ENCODE peak calls at places on chromosomes 6 and 20, in ten cellular contexts. N is stomach, M is breast epithelium, Q is sigmoid colon, S is suprapubic skin, W is H1, T is GM23338, F is endothelial cell of umbilical vein, O is spleen, V is Panc1. G is an unnamed sample.

GRCh38 chr6:21024621-21025020 is 490.4 kb downstream of the CDKAL1 start:
- DNase-seq in N (no peak), Q (no peak), M (no peak), F (peak), O (no peak), T (no peak), W (no peak), S (no peak), V (no peak), G (no peak)

GRCh38 chr6:835476-836160 is 142.7 kb upstream of the EXOC2 start:
- DNase-seq in S (no peak), Q (no peak), F (no peak), M (no peak), T (no peak), W (no peak), N (no peak), V (no peak), O (no peak), G (no peak)

GRCh38 chr20:50335866-50336265 is 145.2 kb downstream of the CEBPB start:
- DNase-seq in S (no peak), T (no peak), Q (no peak), F (no peak), N (no peak), O (no peak), M (no peak), W (no peak), V (no peak), G (no peak)

GRCh38 chr6:83546636-83547035 is 34.3 kb downstream of the PRSS35 start:
- DNase-seq in O (no peak), V (no peak), Q (no peak), T (no peak), N (no peak), S (no peak), M (no peak), F (no peak), W (no peak), G (peak)

GRCh38 chr20:6731951-6732580 is 35.4 kb upstream of the BMP2 start:
- DNase-seq in T (no peak), M (no peak), F (no peak), O (no peak), Q (peak), W (no peak), N (no peak), V (no peak), S (no peak), G (peak)

GRCh38 chr6:33905081-33905609 is 101.3 kb upstream of the MLN start:
- DNase-seq in W (no peak), N (no peak), T (no peak), M (no peak), O (peak), S (no peak), F (no peak), V (no peak), Q (no peak), G (no peak)

GRCh38 chr6:90490030-90490429 is 96.8 kb downstream of the MAP3K7 start:
- DNase-seq in N (no peak), Q (no peak), M (no peak), V (no peak), F (peak), T (peak), O (no peak), W (no peak), S (no peak), G (no peak)

GRCh38 chr6:88246654-88247053 is 80.5 kb upstream of the CNR1 start:
- DNase-seq in F (no peak), Q (no peak), N (no peak), S (no peak), T (no peak), V (no peak), O (no peak), M (no peak), W (no peak), G (no peak)

GRCh38 chr6:52399511-52400315 is 20.4 kb upstream of the EFHC1 start:
- DNase-seq in W (no peak), F (peak), T (peak), Q (no peak), S (no peak), V (no peak), N (no peak), M (no peak), O (no peak), G (peak)

GRCh38 chr20:8464368-8464767 is 332.3 kb downstream of the PLCB1 start:
- DNase-seq in N (peak), F (peak), V (no peak), Q (no peak), S (no peak), T (no peak), O (no peak), W (no peak), M (no peak), G (no peak)

GRCh38 chr20:50305636-50306477 is 115.2 kb downstream of the CEBPB start:
- DNase-seq in O (peak), F (no peak), Q (peak), N (no peak), M (no peak), W (no peak), V (no peak), S (no peak), T (no peak), G (peak)

GRCh38 chr20:16538779-16539178 is 34.5 kb downstream of the KIF16B start:
- DNase-seq in Q (no peak), T (no peak), F (no peak), M (no peak), V (no peak), W (no peak), S (no peak), N (no peak), O (no peak), G (no peak)

GRCh38 chr6:116217069-116217468 is 36.8 kb downstream of the TSPYL4 start:
- DNase-seq in S (no peak), N (no peak), Q (no peak), M (no peak), T (peak), V (peak), O (no peak), F (peak), W (no peak), G (no peak)

GRCh38 chr20:45036044-45036755 is 64.7 kb downstream of the KCNS1 start:
- DNase-seq in F (peak), W (no peak), N (no peak), T (no peak), O (no peak), M (no peak), S (no peak), V (no peak), Q (no peak), G (no peak)

GRCh38 chr20:34541264-34541901 is 17.1 kb upstream of the MAP1LC3A start:
- DNase-seq in F (no peak), N (no peak), M (no peak), V (no peak), Q (no peak), S (no peak), T (no peak), O (peak), W (no peak), G (no peak)

GRCh38 chr20:58892932-58893224 is 40.4 kb downstream of the GNAS start:
- DNase-seq in V (no peak), O (no peak), S (no peak), F (no peak), W (no peak), N (no peak), Q (no peak), M (no peak), T (no peak), G (no peak)

GRCh38 chr6:11414564-11414963 is 123.0 kb upstream of the TMEM170B start:
- DNase-seq in T (peak), S (no peak), O (no peak), N (no peak), M (peak), V (no peak), W (no peak), Q (no peak), F (peak), G (no peak)
- H3K27ac ChIP-seq in T (no peak), S (no peak), O (no peak), N (no peak), M (peak), V (no peak), W (no peak), Q (no peak), F (no peak), G (no peak)

DNA sequence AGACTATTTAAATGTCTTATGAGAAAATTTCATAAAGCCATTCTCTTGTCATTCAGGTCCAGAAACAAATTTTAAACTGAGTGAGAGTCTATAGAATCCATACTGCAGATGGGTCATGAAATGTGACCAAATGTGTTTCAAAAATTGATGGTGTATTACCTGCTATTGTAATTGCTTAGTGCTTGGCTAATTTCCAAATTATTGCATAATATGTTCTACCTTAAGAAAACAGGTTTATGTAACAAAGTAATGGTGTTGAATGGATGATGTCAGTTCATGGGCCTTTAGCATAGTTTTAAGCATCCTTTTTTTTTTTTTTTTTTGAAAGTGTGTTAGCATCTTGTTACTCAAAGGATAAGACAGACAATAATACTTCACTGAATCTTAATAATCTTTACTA is 5.0 kb downstream of the MARCKS start:
- DNase-seq in S (no peak), T (no peak), N (no peak), V (no peak), W (no peak), O (no peak), Q (no peak), M (no peak), F (no peak), G (no peak)
- TF ChIP-seq POLR2AphosphoS5 in S (no peak), T (no peak), N (no peak), V (no peak), W (no peak), O (no peak), Q (no peak), M (no peak), F (no peak), G (no peak)

DNA sequence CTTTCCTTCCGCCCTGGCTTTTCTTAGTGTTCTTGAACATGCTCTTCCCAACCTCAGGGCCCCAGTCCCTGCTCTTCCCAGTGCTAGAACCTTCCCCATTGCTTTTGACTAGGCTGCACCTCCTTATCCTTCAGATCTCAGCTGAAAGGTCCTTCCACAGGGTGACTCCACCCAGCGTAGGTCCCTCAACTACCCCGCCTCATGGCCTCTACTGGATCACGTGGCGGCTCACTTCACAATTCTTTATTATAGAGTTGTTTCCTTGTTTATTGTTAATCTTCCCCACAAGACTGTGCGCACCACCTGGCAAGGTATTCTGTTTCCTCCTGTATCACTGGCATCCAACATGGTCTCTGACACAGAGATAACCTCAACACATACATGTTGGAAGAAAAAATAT is 31.2 kb downstream of the TTLL9 start:
- DNase-seq in F (no peak), O (no peak), M (no peak), Q (peak), N (no peak), S (peak), V (no peak), T (no peak), W (no peak), G (no peak)
- H3K27ac ChIP-seq in F (no peak), O (no peak), M (no peak), Q (no peak), N (no peak), S (no peak), V (no peak), T (no peak), W (no peak), G (no peak)

DNA sequence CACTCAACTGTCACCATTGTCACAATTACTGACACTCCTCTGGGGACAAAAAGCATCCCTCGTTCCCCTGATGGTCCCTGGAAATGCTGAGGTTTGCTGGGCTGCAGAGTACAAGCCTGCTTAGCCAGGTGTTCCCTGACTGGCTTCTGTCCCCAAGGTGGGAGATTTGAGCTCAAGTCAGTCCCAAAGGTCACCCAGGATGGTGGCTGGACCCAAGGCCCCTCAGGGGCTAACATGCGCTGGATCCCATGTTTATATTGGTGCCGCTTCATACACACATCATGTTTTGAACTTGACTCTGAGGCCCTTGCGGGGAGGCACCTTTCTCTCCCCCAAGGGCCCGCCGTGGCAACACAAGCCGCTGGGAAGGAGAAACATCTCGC is 44.2 kb downstream of the PMEPA1 start:
- DNase-seq in W (no peak), N (no peak), O (peak), T (no peak), M (no peak), S (no peak), F (no peak), V (no peak), Q (peak), G (no peak)
- TF ChIP-seq POLR2AphosphoS5 in W (no peak), N (no peak), O (no peak), T (no peak), M (no peak), S (no peak), F (no peak), V (no peak), Q (no peak), G (no peak)

G was measured in transverse colon.